ENCODE peak calls at places on chromosomes 7 and 10, in seven cellular contexts. U, R, L, S, T, O and X are unnamed samples.

GRCh38 chr7:139495726-139496125 is 12.3 kb upstream of the KLRG2 start:
- DNase-seq in U (no peak), R (no peak), L (no peak), S (no peak), T (no peak), O (no peak), X (no peak)

GRCh38 chr7:18402488-18403183 is 92.9 kb upstream of the HDAC9 start:
- DNase-seq in U (no peak), R (no peak), L (no peak), S (peak; percentile 59), T (no peak), O (no peak), X (no peak)

GRCh38 chr7:82430518-82431465 is 12.8 kb downstream of the CACNA2D1 start:
- DNase-seq in U (no peak), R (no peak), L (no peak), S (peak; percentile 52), T (no peak), O (no peak), X (no peak)

GRCh38 chr7:25031007-25031406 is 51.0 kb upstream of the OSBPL3 start:
- DNase-seq in U (no peak), R (no peak), L (no peak), S (no peak), T (no peak), O (no peak), X (no peak)

GRCh38 chr7:84190016-84190705 is 4.4 kb downstream of the SEMA3A start:
- DNase-seq in U (no peak), R (no peak), L (no peak), S (no peak), T (peak; percentile 22), O (no peak), X (no peak)

GRCh38 chr10:9297580-9297979 is 1243.1 kb downstream of the GATA3 start:
- DNase-seq in U (no peak), R (no peak), L (no peak), S (no peak), T (no peak), O (no peak), X (no peak)

GRCh38 chr7:122092964-122093797 is 50.9 kb downstream of the AASS start:
- DNase-seq in U (peak; percentile 30), R (peak; percentile 73), L (peak; percentile 61), S (peak; percentile 87), T (peak; percentile 82), O (peak; percentile 52), X (peak; percentile 84)

GRCh38 chr10:110241841-110242240 is 34.4 kb downstream of the MXI1 start:
- DNase-seq in U (no peak), R (no peak), L (no peak), S (no peak), T (no peak), O (no peak), X (no peak)

GRCh38 chr7:159014297-159015062 is 130.2 kb downstream of the VIPR2 start:
- DNase-seq in U (peak; percentile 44), R (no peak), L (no peak), S (no peak), T (no peak), O (peak; percentile 48), X (no peak)

GRCh38 chr10:31942892-31943291 is 14.3 kb upstream of the ARHGAP12 start:
- DNase-seq in U (no peak), R (peak; percentile 60), L (no peak), S (no peak), T (no peak), O (no peak), X (peak; percentile 78)

GRCh38 chr7:142864980-142865747 is 10.3 kb downstream of the EPHB6 start:
- DNase-seq in U (no peak), R (no peak), L (no peak), S (no peak), T (no peak), O (peak; percentile 39), X (no peak)

GRCh38 chr7:19530852-19531251 is 178.0 kb downstream of the POLR1F start:
- DNase-seq in U (no peak), R (no peak), L (no peak), S (no peak), T (no peak), O (no peak), X (no peak)

GRCh38 chr7:74627699-74628411 is 29.7 kb upstream of the GTF2I start:
- DNase-seq in U (peak; percentile 62), R (peak; percentile 57), L (no peak), S (peak; percentile 64), T (peak; percentile 71), O (no peak), X (peak; percentile 61)

GRCh38 chr7:68511281-68511680 is 1087.0 kb upstream of the AUTS2 start:
- DNase-seq in U (no peak), R (no peak), L (no peak), S (no peak), T (no peak), O (no peak), X (no peak)

GRCh38 chr7:156184164-156184563 is 371.9 kb upstream of the SHH start:
- DNase-seq in U (no peak), R (no peak), L (no peak), S (no peak), T (no peak), O (no peak), X (no peak)

GRCh38 chr7:44348300-44348699 is 22.9 kb upstream of the CAMK2B start:
- DNase-seq in U (no peak), R (no peak), L (peak; percentile 24), S (peak; percentile 51), T (peak; percentile 49), O (no peak), X (no peak)

GRCh38 chr7:141874787-141875186 is 33.5 kb upstream of the PRSS37 start:
- DNase-seq in U (no peak), R (no peak), L (no peak), S (no peak), T (no peak), O (no peak), X (no peak)

GRCh38 chr7:121366852-121367431 is 29.2 kb downstream of the FAM3C start:
- DNase-seq in U (no peak), R (no peak), L (no peak), S (peak; percentile 67), T (peak; percentile 49), O (no peak), X (peak; percentile 45)

GRCh38 chr10:131785121-131785460 is 115.7 kb upstream of the PPP2R2D start:
- DNase-seq in U (no peak), R (no peak), L (no peak), S (no peak), T (no peak), O (no peak), X (no peak)

GRCh38 chr10:103545771-103546281 is 52.3 kb downstream of the NEURL1 start:
- DNase-seq in U (no peak), R (no peak), L (no peak), S (no peak), T (no peak), O (peak; percentile 50), X (peak; percentile 85)

GRCh38 chr10:28984431-28984830 is 304.4 kb upstream of the LYZL1 start:
- DNase-seq in U (peak; percentile 84), R (peak; percentile 60), L (no peak), S (peak; percentile 95), T (peak; percentile 63), O (peak; percentile 89), X (peak; percentile 91)

GRCh38 chr7:117597755-117598154 is 117.9 kb downstream of the CFTR start:
- DNase-seq in U (no peak), R (no peak), L (no peak), S (no peak), T (no peak), O (no peak), X (no peak)

GRCh38 chr10:7421519-7421918 is 10.7 kb upstream of the SFMBT2 start:
- DNase-seq in U (no peak), R (no peak), L (no peak), S (no peak), T (no peak), O (no peak), X (no peak)

GRCh38 chr7:818031-818699 is 14.1 kb upstream of the SUN1 start:
- DNase-seq in U (no peak), R (no peak), L (peak; percentile 36), S (peak; percentile 34), T (peak; percentile 66), O (no peak), X (no peak)

GRCh38 chr10:46553238-46554049 is 3.0 kb downstream of the GPRIN2 start:
- DNase-seq in U (no peak), R (peak; percentile 20), L (no peak), S (no peak), T (no peak), O (peak; percentile 49), X (peak; percentile 13)

GRCh38 chr10:104665174-104665573 is 24.1 kb downstream of the SORCS3 start:
- DNase-seq in U (no peak), R (no peak), L (no peak), S (no peak), T (no peak), O (no peak), X (no peak)

GRCh38 chr7:95776561-95777185 is 4.3 kb downstream of the DYNC1I1 start:
- DNase-seq in U (no peak), R (no peak), L (no peak), S (no peak), T (no peak), O (no peak), X (no peak)
- H3K27ac ChIP-seq in U (no peak overlapping the region), R (no peak overlapping the region), L (no peak overlapping the region), S (no peak overlapping the region), T (no peak overlapping the region), O (no peak overlapping the region), X (no peak overlapping the region)

GRCh38 chr7:115032986-115033385 is 111.1 kb downstream of the MDFIC start:
- DNase-seq in U (no peak), R (no peak), L (no peak), S (no peak), T (peak; percentile 24), O (no peak), X (no peak)
- H3K9me3 ChIP-seq in U (no peaks in the 10 kb centered on the region), R (no peaks in the 10 kb centered on the region), L (no peaks in the 10 kb centered on the region), S (no peaks in the 10 kb centered on the region), T (no peaks in the 10 kb centered on the region), O (no peaks in the 10 kb centered on the region), X (no peaks in the 10 kb centered on the region)

GRCh38 chr7:29278362-29279070 is 83.9 kb downstream of the CHN2 start:
- DNase-seq in U (no peak), R (no peak), L (no peak), S (no peak), T (peak; percentile 40), O (no peak), X (peak; percentile 40)
- H3K4me1 ChIP-seq in U (peaks cover 2% of the 10 kb centered on the region), R (no peaks in the 10 kb centered on the region), L (no peaks in the 10 kb centered on the region), S (peaks cover 15% of the 10 kb centered on the region), T (peaks cover 80% of the 10 kb centered on the region), O (no peaks in the 10 kb centered on the region), X (peaks cover 81% of the 10 kb centered on the region)

GRCh38 chr10:86614853-86615252 is 39.5 kb upstream of the OPN4 start:
- DNase-seq in U (no peak), R (no peak), L (no peak), S (no peak), T (no peak), O (no peak), X (no peak)

GRCh38 chr10:86613096-86613495 is 41.3 kb upstream of the OPN4 start:
- DNase-seq in U (no peak), R (no peak), L (no peak), S (no peak), T (no peak), O (no peak), X (no peak)

GRCh38 chr10:86609920-86610319 is 44.4 kb upstream of the OPN4 start:
- DNase-seq in U (no peak), R (no peak), L (no peak), S (no peak), T (no peak), O (no peak), X (no peak)

GRCh38 chr10:86611386-86611785 is 43.0 kb upstream of the OPN4 start:
- DNase-seq in U (no peak), R (no peak), L (no peak), S (no peak), T (no peak), O (no peak), X (no peak)

GRCh38 chr10:86613905-86614304 is 40.4 kb upstream of the OPN4 start:
- DNase-seq in U (no peak), R (no peak), L (no peak), S (no peak), T (no peak), O (no peak), X (no peak)
- H3K27ac ChIP-seq in U (no peak overlapping the region), R (no peak overlapping the region), L (no peak overlapping the region), S (no peak overlapping the region), T (no peak overlapping the region), O (no peak overlapping the region), X (no peak overlapping the region)